ENCODE peak calls at places on chromosomes 2 and 18, in six cellular contexts. One of them, this sample, is unnamed. For H3K4me1, the result is how much of the 10 kb centered on the place peaks cover.

GRCh38 chr18:8314123-8314522 is 295.1 kb upstream of the RAB12 start:
- DNase-seq in mammary epithelial cell: no peak
- DNase-seq in left ventricle myocardium inferior: no peak
- DNase-seq in GM23338: no peak
- DNase-seq in ovary: no peak
- DNase-seq in cardiac muscle cell: no peak
- DNase-seq in this sample: no peak

GRCh38 chr2:9430316-9431293 is 7.2 kb downstream of the CPSF3 start:
- DNase-seq in GM23338: no peak
- DNase-seq in cardiac muscle cell: no peak
- DNase-seq in mammary epithelial cell: peak
- DNase-seq in left ventricle myocardium inferior: no peak
- DNase-seq in ovary: no peak
- DNase-seq in this sample: no peak

GRCh38 chr2:67561411-67561965 is 164.4 kb downstream of the ETAA1 start:
- DNase-seq in GM23338: no peak
- DNase-seq in cardiac muscle cell: peak
- DNase-seq in ovary: no peak
- DNase-seq in mammary epithelial cell: peak
- DNase-seq in left ventricle myocardium inferior: peak
- DNase-seq in this sample: peak

GRCh38 chr2:16655457-16655837 is 10.2 kb downstream of the CYRIA start:
- DNase-seq in GM23338: no peak
- DNase-seq in ovary: no peak
- DNase-seq in left ventricle myocardium inferior: no peak
- DNase-seq in cardiac muscle cell: no peak
- DNase-seq in mammary epithelial cell: no peak
- DNase-seq in this sample: no peak

GRCh38 chr2:179927041-179927440 is 65.6 kb upstream of the ZNF385B start:
- DNase-seq in ovary: no peak
- DNase-seq in cardiac muscle cell: no peak
- DNase-seq in mammary epithelial cell: no peak
- DNase-seq in left ventricle myocardium inferior: no peak
- DNase-seq in GM23338: no peak
- DNase-seq in this sample: no peak

GRCh38 chr2:134216152-134216829 is 37.6 kb upstream of the MGAT5 start:
- DNase-seq in ovary: no peak
- DNase-seq in left ventricle myocardium inferior: no peak
- DNase-seq in GM23338: no peak
- DNase-seq in cardiac muscle cell: no peak
- DNase-seq in mammary epithelial cell: peak
- DNase-seq in this sample: no peak

GRCh38 chr2:43605851-43606250 is 10.0 kb upstream of the THADA start:
- DNase-seq in left ventricle myocardium inferior: no peak
- DNase-seq in ovary: no peak
- DNase-seq in GM23338: peak
- DNase-seq in mammary epithelial cell: no peak
- DNase-seq in cardiac muscle cell: peak
- DNase-seq in this sample: no peak

GRCh38 chr2:96265349-96265839 is 403 bp downstream of the TMEM127 start:
- DNase-seq in ovary: no peak
- DNase-seq in cardiac muscle cell: peak
- DNase-seq in left ventricle myocardium inferior: peak
- DNase-seq in GM23338: peak
- DNase-seq in mammary epithelial cell: peak
- DNase-seq in this sample: peak

GRCh38 chr2:142270291-142270690 is 139.5 kb upstream of the LRP1B start:
- DNase-seq in cardiac muscle cell: peak
- DNase-seq in GM23338: no peak
- DNase-seq in left ventricle myocardium inferior: no peak
- DNase-seq in ovary: no peak
- DNase-seq in mammary epithelial cell: no peak
- DNase-seq in this sample: no peak

GRCh38 chr18:31892936-31893335 is 50.0 kb downstream of the TRAPPC8 start:
- DNase-seq in ovary: no peak
- DNase-seq in mammary epithelial cell: no peak
- DNase-seq in GM23338: no peak
- DNase-seq in cardiac muscle cell: no peak
- DNase-seq in left ventricle myocardium inferior: no peak
- DNase-seq in this sample: no peak

GRCh38 chr18:79250236-79250993 is 145.3 kb upstream of the NFATC1 start:
- DNase-seq in cardiac muscle cell: no peak
- DNase-seq in mammary epithelial cell: no peak
- DNase-seq in left ventricle myocardium inferior: no peak
- DNase-seq in GM23338: no peak
- DNase-seq in ovary: no peak
- DNase-seq in this sample: no peak

GRCh38 chr2:53208815-53209214 is 558.8 kb upstream of the CHAC2 start:
- DNase-seq in mammary epithelial cell: no peak
- DNase-seq in left ventricle myocardium inferior: no peak
- DNase-seq in ovary: no peak
- DNase-seq in GM23338: no peak
- DNase-seq in cardiac muscle cell: peak
- DNase-seq in this sample: no peak

GRCh38 chr2:225526731-225527427 is 127.4 kb downstream of the NYAP2 start:
- DNase-seq in mammary epithelial cell: no peak
- DNase-seq in cardiac muscle cell: no peak
- DNase-seq in ovary: no peak
- DNase-seq in left ventricle myocardium inferior: no peak
- DNase-seq in GM23338: no peak
- DNase-seq in this sample: no peak

GRCh38 chr2:107282135-107282534 is 396.2 kb upstream of the ST6GAL2 start:
- DNase-seq in left ventricle myocardium inferior: no peak
- DNase-seq in cardiac muscle cell: no peak
- DNase-seq in GM23338: no peak
- DNase-seq in mammary epithelial cell: no peak
- DNase-seq in ovary: no peak
- DNase-seq in this sample: no peak

GRCh38 chr2:107633580-107634147 is 193.0 kb upstream of the RGPD4 start:
- DNase-seq in ovary: no peak
- DNase-seq in cardiac muscle cell: no peak
- DNase-seq in GM23338: no peak
- DNase-seq in left ventricle myocardium inferior: no peak
- DNase-seq in mammary epithelial cell: peak
- DNase-seq in this sample: no peak

GRCh38 chr2:95034221-95034620 is 8.7 kb downstream of the MAL start:
- DNase-seq in GM23338: no peak
- DNase-seq in left ventricle myocardium inferior: no peak
- DNase-seq in cardiac muscle cell: no peak
- DNase-seq in ovary: no peak
- DNase-seq in mammary epithelial cell: peak
- DNase-seq in this sample: no peak

GRCh38 chr2:47014564-47015051 is 99.0 kb upstream of the MCFD2 start:
- DNase-seq in cardiac muscle cell: no peak
- DNase-seq in left ventricle myocardium inferior: no peak
- DNase-seq in ovary: no peak
- DNase-seq in GM23338: no peak
- DNase-seq in mammary epithelial cell: no peak
- DNase-seq in this sample: peak

GRCh38 chr18:70261141-70261788 is 27.6 kb upstream of the SOCS6 start:
- DNase-seq in ovary: no peak
- DNase-seq in cardiac muscle cell: no peak
- DNase-seq in left ventricle myocardium inferior: no peak
- DNase-seq in GM23338: no peak
- DNase-seq in mammary epithelial cell: no peak
- DNase-seq in this sample: no peak

GRCh38 chr2:58182527-58182926 is 58.6 kb downstream of the FANCL start:
- DNase-seq in left ventricle myocardium inferior: no peak
- DNase-seq in GM23338: no peak
- DNase-seq in ovary: no peak
- DNase-seq in cardiac muscle cell: no peak
- DNase-seq in mammary epithelial cell: peak
- DNase-seq in this sample: no peak

GRCh38 chr18:79410731-79411613 is 15.2 kb downstream of the NFATC1 start:
- DNase-seq in cardiac muscle cell: no peak
- DNase-seq in mammary epithelial cell: no peak
- DNase-seq in ovary: no peak
- DNase-seq in GM23338: no peak
- DNase-seq in left ventricle myocardium inferior: peak
- DNase-seq in this sample: peak

GRCh38 chr18:63336366-63337099 is 17.0 kb upstream of the BCL2 start:
- DNase-seq in GM23338: no peak
- DNase-seq in left ventricle myocardium inferior: no peak
- DNase-seq in ovary: no peak
- DNase-seq in mammary epithelial cell: peak
- DNase-seq in cardiac muscle cell: no peak
- DNase-seq in this sample: no peak

GRCh38 chr2:222108957-222109595 is 189.7 kb downstream of the PAX3 start:
- DNase-seq in mammary epithelial cell: no peak
- DNase-seq in ovary: no peak
- DNase-seq in cardiac muscle cell: no peak
- DNase-seq in GM23338: no peak
- DNase-seq in left ventricle myocardium inferior: no peak
- DNase-seq in this sample: no peak

GRCh38 chr2:80086831-80087230 is 217.7 kb downstream of the LRRTM1 start:
- DNase-seq in ovary: no peak
- DNase-seq in GM23338: peak
- DNase-seq in cardiac muscle cell: peak
- DNase-seq in mammary epithelial cell: no peak
- DNase-seq in left ventricle myocardium inferior: no peak
- DNase-seq in this sample: no peak

GRCh38 chr2:149690825-149691224 is 103.2 kb upstream of the MMADHC start:
- DNase-seq in mammary epithelial cell: no peak
- DNase-seq in GM23338: no peak
- DNase-seq in ovary: no peak
- DNase-seq in cardiac muscle cell: no peak
- DNase-seq in left ventricle myocardium inferior: no peak
- DNase-seq in this sample: no peak

GRCh38 chr2:204175552-204176271 is 239.1 kb downstream of the ICOS start:
- DNase-seq in left ventricle myocardium inferior: no peak
- DNase-seq in cardiac muscle cell: no peak
- DNase-seq in ovary: no peak
- DNase-seq in mammary epithelial cell: peak
- DNase-seq in GM23338: no peak
- DNase-seq in this sample: no peak

GRCh38 chr2:81324046-81324445 is 1019.5 kb upstream of the LRRTM1 start:
- DNase-seq in mammary epithelial cell: no peak
- DNase-seq in cardiac muscle cell: peak
- DNase-seq in GM23338: peak
- DNase-seq in ovary: no peak
- DNase-seq in left ventricle myocardium inferior: no peak
- DNase-seq in this sample: no peak

GRCh38 chr2:170525566-170525900 is 189.6 kb upstream of the SP5 start:
- DNase-seq in mammary epithelial cell: peak
- DNase-seq in GM23338: no peak
- DNase-seq in ovary: peak
- DNase-seq in cardiac muscle cell: no peak
- DNase-seq in left ventricle myocardium inferior: peak
- DNase-seq in this sample: peak

DNA sequence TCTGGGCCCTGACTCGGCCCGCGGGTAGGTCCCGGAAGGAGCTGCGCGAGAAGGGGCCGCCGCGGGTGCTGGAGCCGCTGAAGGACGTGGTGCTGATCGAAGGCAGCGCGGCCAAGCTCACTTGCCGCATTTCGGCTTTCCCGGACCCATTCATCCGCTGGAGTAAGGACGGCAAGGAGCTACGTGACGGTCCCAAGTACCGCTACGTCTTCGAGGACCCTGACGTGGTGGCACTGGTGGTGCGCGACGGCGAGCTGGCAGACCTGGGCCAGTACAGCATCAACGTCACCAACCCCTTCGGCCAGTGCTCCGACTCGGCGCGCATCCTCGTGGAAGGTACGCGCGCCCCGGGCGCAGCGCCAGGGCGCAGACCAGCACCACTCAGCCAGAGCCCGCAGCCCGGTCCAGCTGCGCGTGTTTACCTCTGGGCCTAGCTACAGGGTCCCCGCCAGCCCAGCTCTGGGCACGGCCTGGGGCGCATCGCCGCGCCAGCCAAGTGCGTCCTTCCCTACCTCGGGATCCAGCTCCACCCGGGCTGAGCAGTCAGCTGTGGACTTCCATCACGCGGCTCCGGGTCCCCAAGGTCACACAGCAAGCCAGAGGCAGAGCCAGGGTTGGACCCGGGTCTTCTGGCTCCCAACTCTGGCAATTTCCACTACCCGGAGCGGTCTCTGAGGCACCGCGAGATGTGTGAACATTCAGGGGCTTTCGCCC is 1.8 kb upstream of the GMPPA start:
- DNase-seq in left ventricle myocardium inferior: no peak
- DNase-seq in GM23338: peak
- DNase-seq in ovary: peak
- DNase-seq in cardiac muscle cell: no peak
- DNase-seq in mammary epithelial cell: no peak
- DNase-seq in this sample: no peak
- H3K4me3 ChIP-seq in left ventricle myocardium inferior: peak
- H3K4me3 ChIP-seq in GM23338: peak
- H3K4me3 ChIP-seq in ovary: peak
- H3K4me3 ChIP-seq in cardiac muscle cell: peak
- H3K4me3 ChIP-seq in mammary epithelial cell: no peak
- H3K4me3 ChIP-seq in this sample: no peak

GRCh38 chr2:64124168-64124567 is 20.1 kb downstream of the PELI1 start:
- DNase-seq in left ventricle myocardium inferior: no peak
- DNase-seq in ovary: no peak
- DNase-seq in mammary epithelial cell: no peak
- DNase-seq in cardiac muscle cell: no peak
- DNase-seq in GM23338: no peak
- DNase-seq in this sample: no peak
- H3K4me1 ChIP-seq in left ventricle myocardium inferior: under half
- H3K4me1 ChIP-seq in ovary: under half
- H3K4me1 ChIP-seq in mammary epithelial cell: under half
- H3K4me1 ChIP-seq in cardiac muscle cell: under half
- H3K4me1 ChIP-seq in GM23338: under half
- H3K4me1 ChIP-seq in this sample: under half

GRCh38 chr2:45275235-45275805 is 266.1 kb upstream of the SIX2 start:
- DNase-seq in GM23338: no peak
- DNase-seq in mammary epithelial cell: peak
- DNase-seq in ovary: no peak
- DNase-seq in cardiac muscle cell: no peak
- DNase-seq in left ventricle myocardium inferior: no peak
- DNase-seq in this sample: no peak
- H3K27ac ChIP-seq in GM23338: no peak
- H3K27ac ChIP-seq in mammary epithelial cell: no peak
- H3K27ac ChIP-seq in ovary: no peak
- H3K27ac ChIP-seq in cardiac muscle cell: no peak
- H3K27ac ChIP-seq in left ventricle myocardium inferior: no peak
- H3K27ac ChIP-seq in this sample: no peak

GRCh38 chr2:242088471-242089212 is 219.1 kb downstream of the RTP5 start:
- DNase-seq in cardiac muscle cell: peak
- DNase-seq in ovary: peak
- DNase-seq in GM23338: peak
- DNase-seq in left ventricle myocardium inferior: peak
- DNase-seq in mammary epithelial cell: peak
- DNase-seq in this sample: peak
- H3K4me3 ChIP-seq in cardiac muscle cell: peak
- H3K4me3 ChIP-seq in ovary: peak
- H3K4me3 ChIP-seq in GM23338: peak
- H3K4me3 ChIP-seq in left ventricle myocardium inferior: peak
- H3K4me3 ChIP-seq in mammary epithelial cell: peak
- H3K4me3 ChIP-seq in this sample: peak

DNA sequence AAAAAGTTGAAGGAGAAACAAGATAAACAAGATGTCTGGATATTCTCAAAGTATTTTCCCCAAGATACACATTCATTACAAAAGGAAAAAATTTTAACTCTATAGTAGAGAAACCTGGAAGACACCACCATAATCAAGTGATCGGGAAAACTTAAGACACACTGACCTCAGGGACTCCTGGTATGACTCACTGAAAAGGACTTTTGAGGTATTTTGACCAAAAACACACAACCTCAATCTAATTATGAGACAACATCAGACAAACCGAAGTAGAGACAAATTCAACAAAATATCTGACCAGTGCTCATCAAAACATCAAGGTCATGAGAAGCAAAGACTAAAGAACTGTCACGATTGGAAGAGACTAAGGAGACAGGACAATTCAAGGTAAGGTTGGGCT is 34.7 kb downstream of the LPIN2 start:
- DNase-seq in cardiac muscle cell: no peak
- DNase-seq in GM23338: no peak
- DNase-seq in left ventricle myocardium inferior: no peak
- DNase-seq in mammary epithelial cell: no peak
- DNase-seq in ovary: no peak
- DNase-seq in this sample: no peak
- H3K4me1 ChIP-seq in cardiac muscle cell: under half
- H3K4me1 ChIP-seq in GM23338: under half
- H3K4me1 ChIP-seq in left ventricle myocardium inferior: half or more
- H3K4me1 ChIP-seq in mammary epithelial cell: under half
- H3K4me1 ChIP-seq in ovary: under half
- H3K4me1 ChIP-seq in this sample: under half

This sample was measured in aorta.